ENCODE peak calls at places on chromosomes 13 and 19, in five cellular contexts. R is HFF-Myc, B is testis, A is pancreas, G is NB4. D is an unnamed sample.

GRCh38 chr13:52782486-52783448 is 43.1 kb upstream of the CNMD start:
- DNase-seq in R (no peak), B (peak; percentile 16), A (no peak), G (no peak), D (no peak)

GRCh38 chr13:109955598-109955997 is 169.2 kb upstream of the IRS2 start:
- DNase-seq in R (no peak), B (peak; percentile 25), A (no peak), G (no peak), D (no peak)

GRCh38 chr19:50427997-50428425 is 4.7 kb upstream of the MYBPC2 start:
- DNase-seq in R (peak; percentile 19), B (peak; percentile 94), A (peak; percentile 86), G (no peak), D (no peak)

GRCh38 chr13:106471957-106472543 is 63.4 kb downstream of the EFNB2 start:
- DNase-seq in R (peak; percentile 14), B (peak; percentile 61), A (no peak), G (no peak), D (peak; percentile 79)

GRCh38 chr13:31556376-31556775 is 182.9 kb upstream of the RXFP2 start:
- DNase-seq in R (peak; percentile 39), B (no peak), A (no peak), G (no peak), D (no peak)

GRCh38 chr13:112509190-112509589 is 78.8 kb downstream of the TUBGCP3 start:
- DNase-seq in R (no peak), B (no peak), A (no peak), G (no peak), D (no peak)

GRCh38 chr19:12750851-12751250 is 740 bp upstream of the BEST2 start:
- DNase-seq in R (no peak), B (no peak), A (no peak), G (no peak), D (no peak)

GRCh38 chr13:71046360-71047079 is 820.5 kb downstream of the DACH1 start:
- DNase-seq in R (no peak), B (no peak), A (no peak), G (no peak), D (no peak)

GRCh38 chr13:39415403-39415802 is 187.6 kb downstream of the LHFPL6 start:
- DNase-seq in R (peak; percentile 12), B (peak; percentile 73), A (peak; percentile 19), G (peak; percentile 61), D (peak; percentile 22)

GRCh38 chr13:97879646-97880297 is 73.7 kb upstream of the IPO5 start:
- DNase-seq in R (peak; percentile 55), B (no peak), A (no peak), G (no peak), D (no peak)

GRCh38 chr13:28136916-28137315 is 1.4 kb upstream of the PAN3 start:
- DNase-seq in R (no peak), B (no peak), A (no peak), G (peak; percentile 39), D (no peak)

GRCh38 chr19:8518536-8518935 is 4.6 kb upstream of the ZNF414 start:
- DNase-seq in R (no peak), B (no peak), A (no peak), G (no peak), D (no peak)

GRCh38 chr19:53659292-53659691 is 27.5 kb downstream of the DPRX start:
- DNase-seq in R (no peak), B (peak; percentile 65), A (no peak), G (peak; percentile 66), D (no peak)

GRCh38 chr19:44644391-44645016 is 794 bp downstream of the PVR start:
- DNase-seq in R (no peak), B (peak; percentile 55), A (no peak), G (peak; percentile 45), D (peak; percentile 50)

GRCh38 chr19:10471909-10472308 is 31.2 kb downstream of the KEAP1 start:
- DNase-seq in R (no peak), B (no peak), A (no peak), G (peak; percentile 83), D (no peak)

GRCh38 chr13:42110410-42111155 is 62.1 kb downstream of the DGKH start:
- DNase-seq in R (peak; percentile 87), B (peak; percentile 24), A (no peak), G (peak; percentile 81), D (peak; percentile 29)

GRCh38 chr13:102097708-102098107 is 304.1 kb downstream of the FGF14 start:
- DNase-seq in R (no peak), B (no peak), A (no peak), G (no peak), D (no peak)

GRCh38 chr13:40755082-40755755 is 15.8 kb downstream of the MRPS31 start:
- DNase-seq in R (no peak), B (no peak), A (no peak), G (no peak), D (no peak)

GRCh38 chr19:38669532-38669931 is 22.1 kb downstream of the ACTN4 start:
- DNase-seq in R (no peak), B (no peak), A (no peak), G (peak; percentile 69), D (no peak)

GRCh38 chr13:21736926-21737325 is 66.1 kb downstream of the FGF9 start:
- DNase-seq in R (no peak), B (no peak), A (no peak), G (no peak), D (no peak)

GRCh38 chr13:112012705-112013085 is 54.3 kb upstream of the SOX1 start:
- DNase-seq in R (no peak), B (no peak), A (no peak), G (no peak), D (no peak)

GRCh38 chr19:49067554-49067953 is 2.9 kb upstream of the NTF4 start:
- DNase-seq in R (no peak), B (no peak), A (no peak), G (no peak), D (no peak)

GRCh38 chr19:18203863-18204393 is at the start of gene RAB3A:
- DNase-seq in R (peak; percentile 97), B (peak; percentile 100), A (peak; percentile 100), G (peak; percentile 100), D (peak; percentile 100)

GRCh38 chr19:18203408-18203862 is 407 bp downstream of the RAB3A start:
- DNase-seq in R (no peak), B (no peak), A (peak; percentile 86), G (no peak), D (peak; percentile 33)

GRCh38 chr19:18206018-18206417 is 2.2 kb upstream of the RAB3A start:
- DNase-seq in R (no peak), B (no peak), A (no peak), G (no peak), D (no peak)

GRCh38 chr19:18204394-18205179 is 745 bp upstream of the RAB3A start:
- DNase-seq in R (no peak), B (no peak), A (no peak), G (no peak), D (peak; percentile 41)

GRCh38 chr19:18205180-18205915 is 1.5 kb upstream of the RAB3A start:
- DNase-seq in R (no peak), B (peak; percentile 85), A (peak; percentile 86), G (peak; percentile 64), D (peak; percentile 58)
- H3K4me3 ChIP-seq in R (peak overlapping the region; percentile 48), B (peak overlapping the region; percentile 66), A (peak overlapping the region; percentile 16), G (peak overlapping the region; percentile 50), D (peak overlapping the region; percentile 79)

GRCh38 chr19:14530505-14530904 is 1.1 kb downstream of the TECR start:
- DNase-seq in R (no peak), B (no peak), A (no peak), G (no peak), D (no peak)
- H3K4me3 ChIP-seq in R (peak overlapping the region; percentile 80), B (peak overlapping the region; percentile 74), A (no peak overlapping the region), G (peak overlapping the region; percentile 84), D (peak overlapping the region; percentile 97)

GRCh38 chr19:46785980-46786235 is 2.5 kb downstream of the SLC1A5 start:
- DNase-seq in R (no peak), B (no peak), A (no peak), G (no peak), D (no peak)

GRCh38 chr19:46785054-46785979 is 3.1 kb downstream of the SLC1A5 start:
- DNase-seq in R (no peak), B (no peak), A (no peak), G (no peak), D (no peak)

GRCh38 chr19:46782355-46783019 is 5.9 kb downstream of the SLC1A5 start:
- DNase-seq in R (no peak), B (no peak), A (no peak), G (no peak), D (no peak)

GRCh38 chr19:46784262-46785053 is 3.9 kb downstream of the SLC1A5 start:
- DNase-seq in R (no peak), B (peak; percentile 82), A (peak; percentile 79), G (peak; percentile 100), D (peak; percentile 83)

GRCh38 chr19:46783670-46784069 is 4.7 kb downstream of the SLC1A5 start:
- DNase-seq in R (no peak), B (no peak), A (no peak), G (no peak), D (no peak)
- H3K4me3 ChIP-seq in R (peak overlapping the region; percentile 95), B (no peak overlapping the region), A (no peak overlapping the region), G (peak overlapping the region; percentile 78), D (peak overlapping the region; percentile 100)

GRCh38 chr13:93231867-93232266 is 5.3 kb downstream of the GPC6 start:
- DNase-seq in R (no peak), B (no peak), A (no peak), G (no peak), D (no peak)
- H3K4me3 ChIP-seq in R (no peak overlapping the region), B (no peak overlapping the region), A (no peak overlapping the region), G (no peak overlapping the region), D (no peak overlapping the region)

GRCh38 chr19:16067205-16067938 is 8.9 kb upstream of the TPM4 start:
- DNase-seq in R (no peak), B (peak; percentile 85), A (no peak), G (peak; percentile 49), D (no peak)

GRCh38 chr19:16066611-16067104 is 9.6 kb upstream of the TPM4 start:
- DNase-seq in R (peak; percentile 42), B (peak; percentile 74), A (no peak), G (peak; percentile 82), D (peak; percentile 42)

GRCh38 chr19:16070366-16070990 is 5.8 kb upstream of the TPM4 start:
- DNase-seq in R (no peak), B (no peak), A (no peak), G (peak; percentile 77), D (no peak)

GRCh38 chr19:16069813-16070365 is 6.4 kb upstream of the TPM4 start:
- DNase-seq in R (no peak), B (no peak), A (no peak), G (no peak), D (no peak)

GRCh38 chr19:16068696-16069259 is 7.5 kb upstream of the TPM4 start:
- DNase-seq in R (no peak), B (no peak), A (no peak), G (no peak), D (no peak)
- H3K4me3 ChIP-seq in R (no peak overlapping the region), B (no peak overlapping the region), A (no peak overlapping the region), G (peak overlapping the region; percentile 54), D (no peak overlapping the region)

DNA sequence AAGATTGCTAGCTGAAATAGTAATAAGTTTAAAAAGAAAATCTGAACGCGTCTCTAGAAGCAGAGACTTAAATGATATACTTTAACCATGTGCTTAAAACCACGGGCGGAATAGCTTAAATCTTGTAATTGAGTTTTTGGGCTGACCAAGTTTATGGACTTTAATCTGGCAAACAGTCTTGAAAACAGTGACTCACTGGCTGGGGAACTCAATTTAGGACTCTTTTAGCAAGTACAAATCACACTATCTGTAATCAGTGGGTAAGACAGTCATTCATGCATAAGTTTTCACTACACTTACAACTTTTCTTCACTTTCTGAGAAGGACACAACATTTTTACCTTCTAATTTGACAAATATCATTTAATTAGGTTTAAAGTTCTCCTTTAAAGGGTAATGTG is 26.8 kb downstream of the ZNF627 start:
- DNase-seq in R (no peak), B (no peak), A (no peak), G (no peak), D (no peak)
- H3K4me3 ChIP-seq in R (no peak overlapping the region), B (no peak overlapping the region), A (no peak overlapping the region), G (no peak overlapping the region), D (peak overlapping the region; percentile 45)